ENCODE peak calls at places on chromosomes 3 and 15, in five cellular contexts. I, Y, R, A and T are unnamed samples.

GRCh38 chr15:70097337-70098169 is at the start of gene TLE3:
- DNase-seq in A (peak), Y (peak), I (peak), R (peak), T (peak)

GRCh38 chr3:30231277-30232141 is 374.9 kb upstream of the TGFBR2 start:
- DNase-seq in Y (no peak), I (no peak), R (peak), A (no peak), T (no peak)

GRCh38 chr15:38440353-38441129 is 13.4 kb upstream of the FAM98B start:
- DNase-seq in A (no peak), R (peak), Y (peak), I (peak), T (peak)

GRCh38 chr15:78056714-78057269 is 20.7 kb downstream of the TBC1D2B start:
- DNase-seq in I (no peak), A (no peak), R (peak), Y (no peak), T (peak)

GRCh38 chr15:63313866-63314265 is 36.5 kb downstream of the APH1B start:
- DNase-seq in Y (no peak), R (no peak), A (no peak), I (no peak), T (no peak)

GRCh38 chr15:25439456-25439836 is 622 bp upstream of the UBE3A start:
- DNase-seq in R (peak), I (no peak), Y (no peak), A (no peak), T (peak)

GRCh38 chr15:71085809-71086208 is 29.5 kb upstream of the THSD4 start:
- DNase-seq in R (no peak), I (peak), Y (no peak), A (no peak), T (no peak)

GRCh38 chr3:177443469-177443868 is 246.2 kb upstream of the TBL1XR1 start:
- DNase-seq in I (no peak), A (no peak), R (peak), Y (no peak), T (peak)

GRCh38 chr15:45641374-45641778 is 6.5 kb downstream of the SQOR start:
- DNase-seq in I (no peak), R (peak), A (no peak), Y (no peak), T (no peak)

GRCh38 chr3:24496529-24497482 is 2.2 kb upstream of the THRB start:
- DNase-seq in A (no peak), I (peak), R (peak), Y (no peak), T (peak)

GRCh38 chr15:96261575-96262034 is 68.9 kb upstream of the NR2F2 start:
- DNase-seq in R (no peak), A (no peak), I (no peak), Y (no peak), T (no peak)

GRCh38 chr3:42702066-42702951 is at the start of gene HHATL:
- DNase-seq in Y (no peak), I (peak), R (no peak), A (no peak), T (peak)

GRCh38 chr3:64008487-64008886 is 14.8 kb downstream of the PSMD6 start:
- DNase-seq in R (peak), A (no peak), I (no peak), Y (no peak), T (no peak)

GRCh38 chr3:13189639-13190375 is 116.6 kb upstream of the IQSEC1 start:
- DNase-seq in A (no peak), I (no peak), R (peak), Y (no peak), T (no peak)

GRCh38 chr3:108501538-108501937 is 8.9 kb downstream of the MYH15 start:
- DNase-seq in A (no peak), Y (no peak), I (no peak), R (no peak), T (no peak)

GRCh38 chr3:183664913-183665381 is 29.5 kb downstream of the KLHL24 start:
- DNase-seq in Y (no peak), R (peak), A (no peak), I (no peak), T (no peak)

GRCh38 chr15:92429378-92430066 is 35.8 kb downstream of the ST8SIA2 start:
- DNase-seq in R (peak), A (no peak), I (no peak), Y (no peak), T (peak)

GRCh38 chr3:126439346-126439967 is 36.2 kb downstream of the ZXDC start:
- DNase-seq in R (no peak), Y (no peak), I (peak), A (no peak), T (no peak)

GRCh38 chr15:60793656-60794055 is 314.7 kb upstream of the ICE2 start:
- DNase-seq in Y (no peak), I (no peak), A (no peak), R (peak), T (no peak)